ENCODE peak calls at places on chromosome 12, in four cellular contexts. Z is cardiac muscle cell, B is uterus, M is A549. E is an unnamed sample.

GRCh38 chr12:14403293-14403692 is 37.8 kb downstream of the ATF7IP start:
- DNase-seq in B (no peak), Z (no peak), M (no peak), E (no peak)

GRCh38 chr12:124433147-124433874 is 134.1 kb downstream of the NCOR2 start:
- DNase-seq in Z (no peak), B (no peak), M (no peak), E (no peak)

GRCh38 chr12:111673503-111673902 is 12.3 kb downstream of the BRAP start:
- DNase-seq in Z (peak; percentile 54), M (no peak), B (no peak), E (no peak)

GRCh38 chr12:50537538-50537919 is 32.7 kb downstream of the DIP2B start:
- DNase-seq in M (peak; percentile 30), Z (no peak), B (no peak), E (no peak)

GRCh38 chr12:17571047-17571446 is 518.9 kb downstream of the RERGL start:
- DNase-seq in Z (no peak), B (no peak), M (no peak), E (no peak)

GRCh38 chr12:96422192-96422591 is 22.0 kb upstream of the CDK17 start:
- DNase-seq in Z (no peak), M (no peak), B (no peak), E (no peak)

GRCh38 chr12:53781218-53781801 is 29.5 kb upstream of the CISTR start:
- DNase-seq in M (no peak), B (no peak), Z (no peak), E (no peak)

GRCh38 chr12:75553865-75554555 is 42.6 kb upstream of the KRR1 start:
- DNase-seq in M (no peak), Z (no peak), B (no peak), E (no peak)

GRCh38 chr12:14960548-14961465 is 594 bp downstream of the ARHGDIB start:
- DNase-seq in Z (no peak), B (no peak), M (no peak), E (no peak)

GRCh38 chr12:31002999-31003398 is 70.7 kb upstream of the DDX11 start:
- DNase-seq in Z (no peak), B (no peak), M (no peak), E (no peak)

GRCh38 chr12:89389755-89390661 is 37.7 kb upstream of the DUSP6 start:
- DNase-seq in Z (no peak), M (no peak), B (no peak), E (no peak)

GRCh38 chr12:127628655-127629054 is 638.3 kb upstream of the TMEM132C start:
- DNase-seq in Z (no peak), B (no peak), M (no peak), E (no peak)

GRCh38 chr12:95623554-95624170 is 72.4 kb upstream of the USP44 start:
- DNase-seq in M (peak; percentile 82), Z (peak; percentile 85), B (peak; percentile 20), E (peak; percentile 81)

GRCh38 chr12:65703176-65703575 is 121.1 kb upstream of the HMGA2 start:
- DNase-seq in B (no peak), M (no peak), Z (no peak), E (no peak)

GRCh38 chr12:29241821-29242591 is 92.9 kb downstream of the FAR2 start:
- DNase-seq in B (no peak), Z (peak; percentile 35), M (no peak), E (no peak)

GRCh38 chr12:52798671-52799497 is 3.0 kb upstream of the KRT3 start:
- DNase-seq in B (no peak), Z (no peak), M (peak; percentile 40), E (no peak)

GRCh38 chr12:14849664-14850063 is 6.3 kb upstream of the ART4 start:
- DNase-seq in M (no peak), Z (no peak), B (no peak), E (no peak)

GRCh38 chr12:51341259-51342007 is 5.0 kb downstream of the CELA1 start:
- DNase-seq in B (peak; percentile 61), Z (peak; percentile 83), M (peak; percentile 84), E (no peak)

GRCh38 chr12:110744176-110744575 is 1.5 kb upstream of the PPP1CC start:
- DNase-seq in M (no peak), B (no peak), Z (no peak), E (no peak)

GRCh38 chr12:32896438-32897275 is at the start of gene PKP2:
- DNase-seq in B (peak; percentile 28), Z (peak; percentile 91), M (peak; percentile 56), E (no peak)

GRCh38 chr12:32895688-32896437 is 714 bp downstream of the PKP2 start:
- DNase-seq in Z (no peak), B (peak; percentile 16), M (peak; percentile 41), E (no peak)

GRCh38 chr12:32897276-32897615 is 669 bp upstream of the PKP2 start:
- DNase-seq in M (no peak), B (no peak), Z (no peak), E (no peak)

GRCh38 chr12:32894566-32894965 is 2.0 kb downstream of the PKP2 start:
- DNase-seq in Z (peak; percentile 45), B (no peak), M (no peak), E (no peak)

GRCh38 chr12:32897688-32898573 is 1.4 kb upstream of the PKP2 start:
- DNase-seq in B (no peak), Z (no peak), M (no peak), E (no peak)
- H3K27ac ChIP-seq in B (no peak overlapping the region), Z (peak overlapping the region; percentile 24), M (no peak overlapping the region), E (no peak overlapping the region)

GRCh38 chr12:49341777-49342065 is 4.7 kb upstream of the C1QL4 start:
- DNase-seq in M (no peak), B (no peak), Z (no peak), E (no peak)
- H3K4me3 ChIP-seq in M (peak overlapping the region; percentile 48), B (peak overlapping the region; percentile 23), Z (no peak overlapping the region), E (peak overlapping the region; percentile 64)

GRCh38 chr12:56007148-56007891 is 10.2 kb downstream of the SUOX start:
- DNase-seq in Z (peak; percentile 91), B (peak; percentile 87), M (peak; percentile 91), E (peak; percentile 89)
- TF ChIP-seq CTCF in Z (no peak), B (peak; percentile 30), M (no peak), E (no peak)

GRCh38 chr12:27865421-27865820 is 85.4 kb upstream of the MANSC4 start:
- DNase-seq in M (no peak), Z (no peak), B (no peak), E (no peak)
- H3K27ac ChIP-seq in M (no peak overlapping the region), Z (no peak overlapping the region), B (no peak overlapping the region), E (no peak overlapping the region)

GRCh38 chr12:6635375-6635855 is 344 bp downstream of the LPAR5 start:
- DNase-seq in M (no peak), Z (no peak), B (no peak), E (no peak)

GRCh38 chr12:6635856-6636521 is at the start of gene LPAR5:
- DNase-seq in B (no peak), M (peak; percentile 48), Z (no peak), E (no peak)

GRCh38 chr12:6631549-6631961 is 4.2 kb downstream of the LPAR5 start:
- DNase-seq in Z (no peak), M (no peak), B (no peak), E (no peak)

GRCh38 chr12:6630696-6631095 is 5.1 kb downstream of the LPAR5 start:
- DNase-seq in Z (no peak), M (no peak), B (no peak), E (no peak)

GRCh38 chr12:6632026-6632978 is 3.5 kb downstream of the LPAR5 start:
- DNase-seq in Z (no peak), M (no peak), B (no peak), E (no peak)
- H3K4me3 ChIP-seq in Z (no peak overlapping the region), M (no peak overlapping the region), B (no peak overlapping the region), E (no peak overlapping the region)

DNA sequence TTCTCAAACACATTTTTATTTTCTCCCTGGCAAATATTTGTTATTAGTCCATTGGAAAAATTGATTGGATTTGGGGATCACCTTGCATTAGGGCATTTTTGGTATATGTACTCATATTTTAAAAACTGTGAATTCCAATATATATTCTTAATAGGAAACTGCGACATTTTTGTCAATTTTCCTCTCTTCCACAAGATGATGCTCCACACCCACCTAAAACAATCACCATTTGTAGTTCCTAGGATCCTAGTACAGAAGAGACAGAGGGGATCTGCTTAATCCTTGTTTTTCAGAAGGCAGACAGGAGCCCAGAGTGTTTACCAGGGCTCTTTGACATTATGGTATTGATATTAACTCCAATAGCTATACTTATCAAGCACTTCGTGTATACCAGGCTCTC is 22.8 kb upstream of the OASL start:
- DNase-seq in Z (no peak), B (no peak), M (no peak), E (no peak)
- TF ChIP-seq CTCF in Z (peak; percentile 43), B (peak; percentile 23), M (peak; percentile 50), E (no peak)

GRCh38 chr12:116169071-116169470 is 108.4 kb downstream of the MED13L start:
- DNase-seq in B (no peak), Z (no peak), M (no peak), E (no peak)

GRCh38 chr12:116171549-116171948 is 105.9 kb downstream of the MED13L start:
- DNase-seq in Z (no peak), M (no peak), B (no peak), E (no peak)

GRCh38 chr12:116177017-116177416 is 100.5 kb downstream of the MED13L start:
- DNase-seq in B (no peak), Z (no peak), M (no peak), E (no peak)

GRCh38 chr12:116174904-116175303 is 102.6 kb downstream of the MED13L start:
- DNase-seq in Z (no peak), M (no peak), B (no peak), E (no peak)

DNA sequence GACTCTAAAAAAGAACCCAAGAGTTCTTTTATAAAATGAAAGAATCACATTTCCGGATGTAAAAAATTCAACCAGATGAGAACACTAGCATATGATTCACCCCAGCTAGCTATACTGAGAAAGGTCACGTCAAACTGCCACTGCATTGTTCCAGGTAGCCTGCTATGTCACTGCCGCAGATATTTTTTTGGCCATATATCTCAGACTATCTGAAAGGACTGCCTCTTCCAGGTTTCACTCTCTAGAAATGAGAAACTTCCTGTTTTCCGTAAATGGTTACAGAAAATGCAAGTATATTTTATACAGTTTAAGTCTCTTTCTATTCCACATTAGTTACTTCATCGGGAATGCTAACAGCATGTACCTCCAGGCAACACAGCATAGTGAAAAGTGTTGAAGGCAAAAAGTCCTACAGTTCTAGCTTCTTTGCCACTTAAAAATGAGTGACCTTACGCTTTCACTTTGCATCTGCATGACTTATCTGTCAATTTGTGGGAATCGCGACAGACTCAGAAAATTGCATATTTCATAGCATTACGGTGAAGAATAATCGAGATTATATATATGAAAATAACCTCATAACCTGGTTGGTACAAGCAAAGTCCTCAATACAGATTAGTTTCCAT is 105.2 kb downstream of the MED13L start:
- DNase-seq in Z (no peak), B (no peak), M (no peak), E (no peak)
- H3K27ac ChIP-seq in Z (peak overlapping the region; percentile 42), B (no peak overlapping the region), M (no peak overlapping the region), E (no peak overlapping the region)

GRCh38 chr12:93813972-93814821 is 137.0 kb downstream of the CRADD start:
- DNase-seq in Z (peak; percentile 19), M (no peak), B (peak; percentile 81), E (peak; percentile 95)
- H3K4me3 ChIP-seq in Z (no peak overlapping the region), M (no peak overlapping the region), B (no peak overlapping the region), E (peak overlapping the region; percentile 30)

DNA sequence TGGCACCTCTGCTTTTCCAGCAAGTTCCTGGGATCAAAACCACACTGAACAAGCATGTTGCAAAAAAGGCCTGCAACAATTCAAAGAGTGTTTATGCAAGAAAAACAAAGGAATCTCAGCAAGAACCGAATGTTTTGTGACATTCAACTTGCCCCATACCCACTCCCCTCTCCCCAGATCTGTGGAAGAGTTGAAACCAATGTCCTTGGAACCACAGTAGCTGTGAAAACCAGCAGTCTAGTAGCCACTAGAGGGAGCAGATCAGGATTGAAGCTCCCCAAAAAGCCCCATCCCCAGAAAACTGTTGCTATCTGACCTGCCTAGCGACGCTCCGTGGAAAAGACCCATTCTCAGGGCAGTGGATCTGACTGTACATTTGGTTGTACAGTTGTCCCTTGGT is 27.1 kb downstream of the PRKAB1 start:
- DNase-seq in B (no peak), Z (peak; percentile 32), M (peak; percentile 21), E (no peak)
- TF ChIP-seq CTCF in B (no peak), Z (peak; percentile 73), M (peak; percentile 50), E (no peak)